ENCODE peak calls at places on chromosomes 16 and 17, in eight cellular contexts. One of them, this sample, is unnamed.

GRCh38 chr17:20961551-20961950 is 81.3 kb downstream of the USP22 start:
- DNase-seq in GM23338: no peak
- DNase-seq in mesendoderm: peak
- DNase-seq in epithelial cell of prostate: peak
- DNase-seq in AG09319: no peak
- DNase-seq in stimulated activated CD8-positive, alpha-beta memory T cell treated with anti-CD3 and anti-CD28 coated beads, Interleukin-12 subunit alpha, Interleukin-12 subunit beta, amount 100 ng/mL, for 1 hour: no peak
- DNase-seq in mesothelial cell of epicardium: no peak
- DNase-seq in effector CD4-positive, alpha-beta T cell: no peak
- DNase-seq in this sample: no peak

GRCh38 chr17:59812139-59812538 is 80.6 kb downstream of the TUBD1 start:
- DNase-seq in GM23338: no peak
- DNase-seq in mesendoderm: no peak
- DNase-seq in epithelial cell of prostate: no peak
- DNase-seq in AG09319: no peak
- DNase-seq in stimulated activated CD8-positive, alpha-beta memory T cell treated with anti-CD3 and anti-CD28 coated beads, Interleukin-12 subunit alpha, Interleukin-12 subunit beta, amount 100 ng/mL, for 1 hour: no peak
- DNase-seq in mesothelial cell of epicardium: no peak
- DNase-seq in effector CD4-positive, alpha-beta T cell: no peak
- DNase-seq in this sample: no peak

GRCh38 chr17:76737082-76737675 is at the start of gene SRSF2:
- DNase-seq in GM23338: peak
- DNase-seq in mesendoderm: peak
- DNase-seq in epithelial cell of prostate: peak
- DNase-seq in AG09319: peak
- DNase-seq in stimulated activated CD8-positive, alpha-beta memory T cell treated with anti-CD3 and anti-CD28 coated beads, Interleukin-12 subunit alpha, Interleukin-12 subunit beta, amount 100 ng/mL, for 1 hour: peak
- DNase-seq in mesothelial cell of epicardium: peak
- DNase-seq in effector CD4-positive, alpha-beta T cell: peak
- DNase-seq in this sample: peak

GRCh38 chr17:63096426-63096825 is 130.4 kb downstream of the TANC2 start:
- DNase-seq in GM23338: no peak
- DNase-seq in mesendoderm: no peak
- DNase-seq in epithelial cell of prostate: no peak
- DNase-seq in AG09319: peak
- DNase-seq in stimulated activated CD8-positive, alpha-beta memory T cell treated with anti-CD3 and anti-CD28 coated beads, Interleukin-12 subunit alpha, Interleukin-12 subunit beta, amount 100 ng/mL, for 1 hour: no peak
- DNase-seq in mesothelial cell of epicardium: no peak
- DNase-seq in effector CD4-positive, alpha-beta T cell: no peak
- DNase-seq in this sample: no peak

GRCh38 chr17:18921912-18922451 is 30.0 kb upstream of the SLC5A10 start:
- DNase-seq in GM23338: no peak
- DNase-seq in mesendoderm: no peak
- DNase-seq in epithelial cell of prostate: peak
- DNase-seq in AG09319: no peak
- DNase-seq in stimulated activated CD8-positive, alpha-beta memory T cell treated with anti-CD3 and anti-CD28 coated beads, Interleukin-12 subunit alpha, Interleukin-12 subunit beta, amount 100 ng/mL, for 1 hour: no peak
- DNase-seq in mesothelial cell of epicardium: no peak
- DNase-seq in effector CD4-positive, alpha-beta T cell: no peak
- DNase-seq in this sample: no peak

GRCh38 chr17:77529328-77529650 is 388.5 kb downstream of the SEC14L1 start:
- DNase-seq in GM23338: no peak
- DNase-seq in mesendoderm: no peak
- DNase-seq in epithelial cell of prostate: no peak
- DNase-seq in AG09319: no peak
- DNase-seq in stimulated activated CD8-positive, alpha-beta memory T cell treated with anti-CD3 and anti-CD28 coated beads, Interleukin-12 subunit alpha, Interleukin-12 subunit beta, amount 100 ng/mL, for 1 hour: no peak
- DNase-seq in mesothelial cell of epicardium: no peak
- DNase-seq in effector CD4-positive, alpha-beta T cell: no peak
- DNase-seq in this sample: no peak

GRCh38 chr16:72561-73537 is at the start of gene RHBDF1:
- DNase-seq in GM23338: peak
- DNase-seq in mesendoderm: peak
- DNase-seq in epithelial cell of prostate: no peak
- DNase-seq in AG09319: no peak
- DNase-seq in stimulated activated CD8-positive, alpha-beta memory T cell treated with anti-CD3 and anti-CD28 coated beads, Interleukin-12 subunit alpha, Interleukin-12 subunit beta, amount 100 ng/mL, for 1 hour: no peak
- DNase-seq in mesothelial cell of epicardium: peak
- DNase-seq in effector CD4-positive, alpha-beta T cell: no peak
- DNase-seq in this sample: no peak

GRCh38 chr17:37791434-37791833 is 46.6 kb upstream of the HNF1B start:
- DNase-seq in GM23338: peak
- DNase-seq in mesendoderm: peak
- DNase-seq in epithelial cell of prostate: no peak
- DNase-seq in AG09319: peak
- DNase-seq in stimulated activated CD8-positive, alpha-beta memory T cell treated with anti-CD3 and anti-CD28 coated beads, Interleukin-12 subunit alpha, Interleukin-12 subunit beta, amount 100 ng/mL, for 1 hour: no peak
- DNase-seq in mesothelial cell of epicardium: no peak
- DNase-seq in effector CD4-positive, alpha-beta T cell: peak
- DNase-seq in this sample: peak

GRCh38 chr16:84131118-84131517 is 13.9 kb downstream of the HSDL1 start:
- DNase-seq in GM23338: no peak
- DNase-seq in mesendoderm: no peak
- DNase-seq in epithelial cell of prostate: no peak
- DNase-seq in AG09319: no peak
- DNase-seq in stimulated activated CD8-positive, alpha-beta memory T cell treated with anti-CD3 and anti-CD28 coated beads, Interleukin-12 subunit alpha, Interleukin-12 subunit beta, amount 100 ng/mL, for 1 hour: no peak
- DNase-seq in mesothelial cell of epicardium: no peak
- DNase-seq in effector CD4-positive, alpha-beta T cell: no peak
- DNase-seq in this sample: no peak

GRCh38 chr17:61390479-61390791 is 9.2 kb upstream of the TBX2 start:
- DNase-seq in GM23338: no peak
- DNase-seq in mesendoderm: no peak
- DNase-seq in epithelial cell of prostate: no peak
- DNase-seq in AG09319: no peak
- DNase-seq in stimulated activated CD8-positive, alpha-beta memory T cell treated with anti-CD3 and anti-CD28 coated beads, Interleukin-12 subunit alpha, Interleukin-12 subunit beta, amount 100 ng/mL, for 1 hour: no peak
- DNase-seq in mesothelial cell of epicardium: no peak
- DNase-seq in effector CD4-positive, alpha-beta T cell: no peak
- DNase-seq in this sample: no peak

GRCh38 chr17:65533855-65534457 is 27.5 kb downstream of the AXIN2 start:
- DNase-seq in GM23338: no peak
- DNase-seq in mesendoderm: no peak
- DNase-seq in epithelial cell of prostate: no peak
- DNase-seq in AG09319: no peak
- DNase-seq in stimulated activated CD8-positive, alpha-beta memory T cell treated with anti-CD3 and anti-CD28 coated beads, Interleukin-12 subunit alpha, Interleukin-12 subunit beta, amount 100 ng/mL, for 1 hour: no peak
- DNase-seq in mesothelial cell of epicardium: no peak
- DNase-seq in effector CD4-positive, alpha-beta T cell: no peak
- DNase-seq in this sample: no peak

GRCh38 chr16:83145297-83145696 is 518.5 kb downstream of the CDH13 start:
- DNase-seq in GM23338: no peak
- DNase-seq in mesendoderm: no peak
- DNase-seq in epithelial cell of prostate: no peak
- DNase-seq in AG09319: no peak
- DNase-seq in stimulated activated CD8-positive, alpha-beta memory T cell treated with anti-CD3 and anti-CD28 coated beads, Interleukin-12 subunit alpha, Interleukin-12 subunit beta, amount 100 ng/mL, for 1 hour: no peak
- DNase-seq in mesothelial cell of epicardium: no peak
- DNase-seq in effector CD4-positive, alpha-beta T cell: no peak
- DNase-seq in this sample: no peak

GRCh38 chr17:53722407-53722806 is 100.3 kb upstream of the KIF2B start:
- DNase-seq in GM23338: no peak
- DNase-seq in mesendoderm: peak
- DNase-seq in epithelial cell of prostate: peak
- DNase-seq in AG09319: peak
- DNase-seq in stimulated activated CD8-positive, alpha-beta memory T cell treated with anti-CD3 and anti-CD28 coated beads, Interleukin-12 subunit alpha, Interleukin-12 subunit beta, amount 100 ng/mL, for 1 hour: no peak
- DNase-seq in mesothelial cell of epicardium: no peak
- DNase-seq in effector CD4-positive, alpha-beta T cell: no peak
- DNase-seq in this sample: no peak

GRCh38 chr16:81212830-81213465 is 25.5 kb upstream of the BCO1 start:
- DNase-seq in GM23338: no peak
- DNase-seq in mesendoderm: no peak
- DNase-seq in epithelial cell of prostate: no peak
- DNase-seq in AG09319: no peak
- DNase-seq in stimulated activated CD8-positive, alpha-beta memory T cell treated with anti-CD3 and anti-CD28 coated beads, Interleukin-12 subunit alpha, Interleukin-12 subunit beta, amount 100 ng/mL, for 1 hour: no peak
- DNase-seq in mesothelial cell of epicardium: no peak
- DNase-seq in effector CD4-positive, alpha-beta T cell: no peak
- DNase-seq in this sample: no peak

GRCh38 chr17:29835438-29836351 is 94.3 kb downstream of the SSH2 start:
- DNase-seq in GM23338: peak
- DNase-seq in mesendoderm: peak
- DNase-seq in epithelial cell of prostate: no peak
- DNase-seq in AG09319: no peak
- DNase-seq in stimulated activated CD8-positive, alpha-beta memory T cell treated with anti-CD3 and anti-CD28 coated beads, Interleukin-12 subunit alpha, Interleukin-12 subunit beta, amount 100 ng/mL, for 1 hour: no peak
- DNase-seq in mesothelial cell of epicardium: no peak
- DNase-seq in effector CD4-positive, alpha-beta T cell: no peak
- DNase-seq in this sample: no peak

GRCh38 chr17:75183999-75184884 is 1.5 kb upstream of the SUMO2 start:
- DNase-seq in GM23338: no peak
- DNase-seq in mesendoderm: no peak
- DNase-seq in epithelial cell of prostate: no peak
- DNase-seq in AG09319: no peak
- DNase-seq in stimulated activated CD8-positive, alpha-beta memory T cell treated with anti-CD3 and anti-CD28 coated beads, Interleukin-12 subunit alpha, Interleukin-12 subunit beta, amount 100 ng/mL, for 1 hour: no peak
- DNase-seq in mesothelial cell of epicardium: no peak
- DNase-seq in effector CD4-positive, alpha-beta T cell: no peak
- DNase-seq in this sample: no peak

GRCh38 chr17:50993544-50993943 is 127.1 kb downstream of the SPAG9 start:
- DNase-seq in GM23338: no peak
- DNase-seq in mesendoderm: no peak
- DNase-seq in epithelial cell of prostate: peak
- DNase-seq in AG09319: no peak
- DNase-seq in stimulated activated CD8-positive, alpha-beta memory T cell treated with anti-CD3 and anti-CD28 coated beads, Interleukin-12 subunit alpha, Interleukin-12 subunit beta, amount 100 ng/mL, for 1 hour: no peak
- DNase-seq in mesothelial cell of epicardium: no peak
- DNase-seq in effector CD4-positive, alpha-beta T cell: no peak
- DNase-seq in this sample: no peak

GRCh38 chr17:73191443-73192218 is 1.2 kb upstream of the COG1 start:
- DNase-seq in GM23338: peak
- DNase-seq in mesendoderm: peak
- DNase-seq in epithelial cell of prostate: no peak
- DNase-seq in AG09319: peak
- DNase-seq in stimulated activated CD8-positive, alpha-beta memory T cell treated with anti-CD3 and anti-CD28 coated beads, Interleukin-12 subunit alpha, Interleukin-12 subunit beta, amount 100 ng/mL, for 1 hour: peak
- DNase-seq in mesothelial cell of epicardium: peak
- DNase-seq in effector CD4-positive, alpha-beta T cell: peak
- DNase-seq in this sample: peak

GRCh38 chr16:80739523-80739922 is 64.9 kb downstream of the CDYL2 start:
- DNase-seq in GM23338: no peak
- DNase-seq in mesendoderm: no peak
- DNase-seq in epithelial cell of prostate: no peak
- DNase-seq in AG09319: no peak
- DNase-seq in stimulated activated CD8-positive, alpha-beta memory T cell treated with anti-CD3 and anti-CD28 coated beads, Interleukin-12 subunit alpha, Interleukin-12 subunit beta, amount 100 ng/mL, for 1 hour: no peak
- DNase-seq in mesothelial cell of epicardium: no peak
- DNase-seq in effector CD4-positive, alpha-beta T cell: no peak
- DNase-seq in this sample: no peak

GRCh38 chr17:75013077-75013391 is 564 bp downstream of the MRPL58 start:
- DNase-seq in GM23338: no peak
- DNase-seq in mesendoderm: no peak
- DNase-seq in epithelial cell of prostate: no peak
- DNase-seq in AG09319: no peak
- DNase-seq in stimulated activated CD8-positive, alpha-beta memory T cell treated with anti-CD3 and anti-CD28 coated beads, Interleukin-12 subunit alpha, Interleukin-12 subunit beta, amount 100 ng/mL, for 1 hour: no peak
- DNase-seq in mesothelial cell of epicardium: no peak
- DNase-seq in effector CD4-positive, alpha-beta T cell: no peak
- DNase-seq in this sample: no peak

GRCh38 chr17:39599006-39599664 is 8.6 kb downstream of the NEUROD2 start:
- DNase-seq in GM23338: peak
- DNase-seq in mesendoderm: no peak
- DNase-seq in epithelial cell of prostate: no peak
- DNase-seq in AG09319: no peak
- DNase-seq in stimulated activated CD8-positive, alpha-beta memory T cell treated with anti-CD3 and anti-CD28 coated beads, Interleukin-12 subunit alpha, Interleukin-12 subunit beta, amount 100 ng/mL, for 1 hour: no peak
- DNase-seq in mesothelial cell of epicardium: no peak
- DNase-seq in effector CD4-positive, alpha-beta T cell: no peak
- DNase-seq in this sample: no peak

GRCh38 chr17:5361426-5361825 is 58.0 kb downstream of the NUP88 start:
- DNase-seq in GM23338: peak
- DNase-seq in mesendoderm: no peak
- DNase-seq in epithelial cell of prostate: no peak
- DNase-seq in AG09319: no peak
- DNase-seq in stimulated activated CD8-positive, alpha-beta memory T cell treated with anti-CD3 and anti-CD28 coated beads, Interleukin-12 subunit alpha, Interleukin-12 subunit beta, amount 100 ng/mL, for 1 hour: no peak
- DNase-seq in mesothelial cell of epicardium: no peak
- DNase-seq in effector CD4-positive, alpha-beta T cell: no peak
- DNase-seq in this sample: no peak

GRCh38 chr17:39979021-39979660 is 1.5 kb upstream of the PSMD3 start:
- DNase-seq in GM23338: no peak
- DNase-seq in mesendoderm: peak
- DNase-seq in epithelial cell of prostate: peak
- DNase-seq in AG09319: peak
- DNase-seq in stimulated activated CD8-positive, alpha-beta memory T cell treated with anti-CD3 and anti-CD28 coated beads, Interleukin-12 subunit alpha, Interleukin-12 subunit beta, amount 100 ng/mL, for 1 hour: no peak
- DNase-seq in mesothelial cell of epicardium: no peak
- DNase-seq in effector CD4-positive, alpha-beta T cell: no peak
- DNase-seq in this sample: no peak

GRCh38 chr17:79813826-79814623 is 17.1 kb upstream of the CBX8 start:
- DNase-seq in GM23338: peak
- DNase-seq in mesendoderm: no peak
- DNase-seq in epithelial cell of prostate: no peak
- DNase-seq in AG09319: no peak
- DNase-seq in stimulated activated CD8-positive, alpha-beta memory T cell treated with anti-CD3 and anti-CD28 coated beads, Interleukin-12 subunit alpha, Interleukin-12 subunit beta, amount 100 ng/mL, for 1 hour: no peak
- DNase-seq in mesothelial cell of epicardium: no peak
- DNase-seq in effector CD4-positive, alpha-beta T cell: no peak
- DNase-seq in this sample: no peak

GRCh38 chr17:83148317-83149044 is 69.1 kb downstream of the METRNL start:
- DNase-seq in GM23338: no peak
- DNase-seq in mesendoderm: no peak
- DNase-seq in epithelial cell of prostate: no peak
- DNase-seq in AG09319: no peak
- DNase-seq in stimulated activated CD8-positive, alpha-beta memory T cell treated with anti-CD3 and anti-CD28 coated beads, Interleukin-12 subunit alpha, Interleukin-12 subunit beta, amount 100 ng/mL, for 1 hour: no peak
- DNase-seq in mesothelial cell of epicardium: no peak
- DNase-seq in effector CD4-positive, alpha-beta T cell: no peak
- DNase-seq in this sample: no peak

GRCh38 chr17:7379134-7379533 is 1.8 kb upstream of the TNK1 start:
- DNase-seq in GM23338: no peak
- DNase-seq in mesendoderm: no peak
- DNase-seq in epithelial cell of prostate: no peak
- DNase-seq in AG09319: no peak
- DNase-seq in stimulated activated CD8-positive, alpha-beta memory T cell treated with anti-CD3 and anti-CD28 coated beads, Interleukin-12 subunit alpha, Interleukin-12 subunit beta, amount 100 ng/mL, for 1 hour: no peak
- DNase-seq in mesothelial cell of epicardium: no peak
- DNase-seq in effector CD4-positive, alpha-beta T cell: no peak
- DNase-seq in this sample: no peak

GRCh38 chr16:926715-927114 is 44.1 kb downstream of the LMF1 start:
- DNase-seq in GM23338: no peak
- DNase-seq in mesendoderm: no peak
- DNase-seq in epithelial cell of prostate: no peak
- DNase-seq in AG09319: no peak
- DNase-seq in stimulated activated CD8-positive, alpha-beta memory T cell treated with anti-CD3 and anti-CD28 coated beads, Interleukin-12 subunit alpha, Interleukin-12 subunit beta, amount 100 ng/mL, for 1 hour: no peak
- DNase-seq in mesothelial cell of epicardium: no peak
- DNase-seq in effector CD4-positive, alpha-beta T cell: no peak
- DNase-seq in this sample: no peak

GRCh38 chr17:40437095-40437732 is 6.0 kb upstream of the IGFBP4 start:
- DNase-seq in GM23338: no peak
- DNase-seq in mesendoderm: no peak
- DNase-seq in epithelial cell of prostate: no peak
- DNase-seq in AG09319: no peak
- DNase-seq in stimulated activated CD8-positive, alpha-beta memory T cell treated with anti-CD3 and anti-CD28 coated beads, Interleukin-12 subunit alpha, Interleukin-12 subunit beta, amount 100 ng/mL, for 1 hour: no peak
- DNase-seq in mesothelial cell of epicardium: no peak
- DNase-seq in effector CD4-positive, alpha-beta T cell: no peak
- DNase-seq in this sample: no peak

GRCh38 chr17:82228278-82228841 is 482 bp upstream of the SLC16A3 start:
- DNase-seq in GM23338: peak
- DNase-seq in mesendoderm: no peak
- DNase-seq in epithelial cell of prostate: no peak
- DNase-seq in AG09319: no peak
- DNase-seq in stimulated activated CD8-positive, alpha-beta memory T cell treated with anti-CD3 and anti-CD28 coated beads, Interleukin-12 subunit alpha, Interleukin-12 subunit beta, amount 100 ng/mL, for 1 hour: no peak
- DNase-seq in mesothelial cell of epicardium: no peak
- DNase-seq in effector CD4-positive, alpha-beta T cell: peak
- DNase-seq in this sample: peak

GRCh38 chr17:39813631-39814030 is 50.5 kb downstream of the IKZF3 start:
- DNase-seq in GM23338: no peak
- DNase-seq in mesendoderm: no peak
- DNase-seq in epithelial cell of prostate: no peak
- DNase-seq in AG09319: no peak
- DNase-seq in stimulated activated CD8-positive, alpha-beta memory T cell treated with anti-CD3 and anti-CD28 coated beads, Interleukin-12 subunit alpha, Interleukin-12 subunit beta, amount 100 ng/mL, for 1 hour: peak
- DNase-seq in mesothelial cell of epicardium: no peak
- DNase-seq in effector CD4-positive, alpha-beta T cell: peak
- DNase-seq in this sample: no peak

GRCh38 chr16:85946680-85947510 is 47.9 kb downstream of the IRF8 start:
- DNase-seq in GM23338: no peak
- DNase-seq in mesendoderm: no peak
- DNase-seq in epithelial cell of prostate: no peak
- DNase-seq in AG09319: no peak
- DNase-seq in stimulated activated CD8-positive, alpha-beta memory T cell treated with anti-CD3 and anti-CD28 coated beads, Interleukin-12 subunit alpha, Interleukin-12 subunit beta, amount 100 ng/mL, for 1 hour: no peak
- DNase-seq in mesothelial cell of epicardium: no peak
- DNase-seq in effector CD4-positive, alpha-beta T cell: no peak
- DNase-seq in this sample: no peak

GRCh38 chr16:61549332-61549731 is 486.9 kb downstream of the CDH8 start:
- DNase-seq in GM23338: no peak
- DNase-seq in mesendoderm: no peak
- DNase-seq in epithelial cell of prostate: no peak
- DNase-seq in AG09319: no peak
- DNase-seq in stimulated activated CD8-positive, alpha-beta memory T cell treated with anti-CD3 and anti-CD28 coated beads, Interleukin-12 subunit alpha, Interleukin-12 subunit beta, amount 100 ng/mL, for 1 hour: no peak
- DNase-seq in mesothelial cell of epicardium: no peak
- DNase-seq in effector CD4-positive, alpha-beta T cell: no peak
- DNase-seq in this sample: no peak

GRCh38 chr17:31559647-31560501 is 168.4 kb downstream of the RAB11FIP4 start:
- DNase-seq in GM23338: peak
- DNase-seq in mesendoderm: peak
- DNase-seq in epithelial cell of prostate: no peak
- DNase-seq in AG09319: no peak
- DNase-seq in stimulated activated CD8-positive, alpha-beta memory T cell treated with anti-CD3 and anti-CD28 coated beads, Interleukin-12 subunit alpha, Interleukin-12 subunit beta, amount 100 ng/mL, for 1 hour: no peak
- DNase-seq in mesothelial cell of epicardium: peak
- DNase-seq in effector CD4-positive, alpha-beta T cell: no peak
- DNase-seq in this sample: no peak

GRCh38 chr17:8468109-8468508 is 32.4 kb downstream of the NDEL1 start:
- DNase-seq in GM23338: no peak
- DNase-seq in mesendoderm: no peak
- DNase-seq in epithelial cell of prostate: no peak
- DNase-seq in AG09319: no peak
- DNase-seq in stimulated activated CD8-positive, alpha-beta memory T cell treated with anti-CD3 and anti-CD28 coated beads, Interleukin-12 subunit alpha, Interleukin-12 subunit beta, amount 100 ng/mL, for 1 hour: no peak
- DNase-seq in mesothelial cell of epicardium: no peak
- DNase-seq in effector CD4-positive, alpha-beta T cell: no peak
- DNase-seq in this sample: no peak